ENCODE peak calls at places on chromosomes 13 and 19, in ten cellular contexts. L is IMR-90; B is non-pigmented ciliary epithelial cell; K is posterior cingulate gyrus; S is H9; N is stimulated activated CD4-positive, alpha-beta T cell treated with anti-CD3 and anti-CD28 coated beads, TNF-alpha, amount 100 ng/mL, for 48 hours; V is GF-D8; F is NCI-H2081; W is right atrium auricular region; R is choroid plexus epithelial cell. C is an unnamed sample.

GRCh38 chr13:87777395-87777794 is 106.2 kb downstream of the SLITRK5 start:
- DNase-seq in L (no peak), K (no peak), N (no peak), S (no peak), R (peak), B (no peak), V (no peak), F (no peak), W (no peak), C (no peak)

GRCh38 chr13:30884543-30884942 is 21.5 kb upstream of the MEDAG start:
- DNase-seq in K (no peak), W (no peak), V (no peak), B (no peak), L (no peak), F (peak), R (no peak), S (no peak), N (no peak), C (no peak)

GRCh38 chr19:31611348-31611877 is 262.2 kb upstream of the TSHZ3 start:
- DNase-seq in F (no peak), B (no peak), W (no peak), R (no peak), K (no peak), S (no peak), V (no peak), N (no peak), L (no peak), C (no peak)

GRCh38 chr13:37526710-37527446 is 71.7 kb downstream of the POSTN start:
- DNase-seq in N (no peak), L (no peak), V (no peak), R (peak), K (no peak), W (no peak), S (no peak), B (no peak), F (peak), C (peak)

GRCh38 chr19:12949363-12950284 is 4.0 kb downstream of the RAD23A start:
- DNase-seq in L (no peak), N (no peak), F (no peak), S (no peak), B (no peak), K (no peak), R (no peak), V (no peak), W (no peak), C (no peak)

GRCh38 chr19:42216653-42217521 is 590 bp downstream of the DEDD2 start:
- DNase-seq in N (no peak), L (peak), B (no peak), S (peak), V (no peak), R (peak), W (no peak), F (peak), K (peak), C (peak)

GRCh38 chr13:55576389-55576788 is 1564.3 kb upstream of the PRR20A start:
- DNase-seq in B (no peak), V (no peak), L (no peak), N (no peak), S (peak), R (no peak), W (no peak), K (no peak), F (no peak), C (no peak)

GRCh38 chr19:1970806-1971502 is 30.0 kb downstream of the CSNK1G2 start:
- DNase-seq in S (no peak), R (no peak), K (no peak), F (no peak), L (no peak), V (no peak), W (no peak), N (no peak), B (no peak), C (no peak)

GRCh38 chr19:4052114-4052992 is 14.3 kb downstream of the ZBTB7A start:
- DNase-seq in W (no peak), S (no peak), N (no peak), B (no peak), K (peak), V (no peak), L (peak), F (no peak), R (no peak), C (peak)

GRCh38 chr13:32033744-32034143 is 2.2 kb downstream of the FRY start:
- DNase-seq in K (no peak), N (no peak), B (no peak), S (no peak), W (no peak), R (peak), F (no peak), V (peak), L (peak), C (no peak)

GRCh38 chr19:3398114-3398899 is 31.9 kb downstream of the NFIC start:
- DNase-seq in B (no peak), L (peak), W (peak), N (no peak), F (no peak), R (peak), V (no peak), S (peak), K (peak), C (no peak)

GRCh38 chr19:19551862-19552192 is 13.8 kb downstream of the CILP2 start:
- DNase-seq in N (no peak), L (peak), S (no peak), F (no peak), W (no peak), B (no peak), R (peak), V (no peak), K (no peak), C (no peak)

GRCh38 chr13:35722438-35723060 is 246.1 kb upstream of the MAB21L1 start:
- DNase-seq in B (no peak), R (no peak), S (no peak), V (peak), W (no peak), F (no peak), N (no peak), L (peak), K (no peak), C (no peak)

GRCh38 chr19:23116802-23117571 is at the start of gene ZNF730:
- DNase-seq in V (no peak), N (peak), B (peak), S (peak), K (peak), R (peak), W (no peak), L (peak), F (peak), C (peak)